ENCODE peak calls at places on chromosomes 16 and 17, in four cellular contexts. Z is body of pancreas; I is RPMI7951; X is CD4-positive, alpha-beta T cell. R is an unnamed sample.

GRCh38 chr16:10581507-10581906 is 1.1 kb upstream of the EMP2 start:
- DNase-seq in Z (no peak), I (no peak), X (no peak), R (no peak)

GRCh38 chr17:352421-353212 is at the start of gene RPH3AL:
- DNase-seq in Z (peak; percentile 89), I (peak; percentile 42), X (no peak), R (no peak)

GRCh38 chr17:53191878-53192277 is 630.8 kb upstream of the KIF2B start:
- DNase-seq in Z (no peak), I (no peak), X (no peak), R (no peak)

GRCh38 chr16:29676989-29677388 is 2.0 kb upstream of the QPRT start:
- DNase-seq in Z (no peak), I (no peak), X (no peak), R (no peak)

GRCh38 chr17:42429726-42430464 is 6.8 kb upstream of the CAVIN1 start:
- DNase-seq in Z (peak; percentile 31), I (no peak), X (no peak), R (no peak)

GRCh38 chr16:79605999-79606398 is 5.5 kb upstream of the MAF start:
- DNase-seq in Z (no peak), I (peak; percentile 71), X (no peak), R (no peak)

GRCh38 chr16:85395207-85395912 is 217.8 kb upstream of the GSE1 start:
- DNase-seq in Z (peak; percentile 44), I (peak; percentile 98), X (peak; percentile 3), R (no peak)

GRCh38 chr16:5069048-5069447 is 2.6 kb upstream of the ALG1 start:
- DNase-seq in Z (no peak), I (no peak), X (no peak), R (no peak)

GRCh38 chr17:45004388-45004787 is 36.3 kb upstream of the C1QL1 start:
- DNase-seq in Z (no peak), I (no peak), X (no peak), R (no peak)

R was measured in NCI-H1930.